ENCODE peak calls at places on chromosomes 11 and 22, in five cellular contexts. Z, M, Q, S and P are unnamed samples.

GRCh38 chr11:35275808-35276170 is 136.8 kb downstream of the CD44 start:
- DNase-seq in S (no peak), Z (no peak), M (no peak), Q (no peak), P (no peak)

GRCh38 chr22:22180738-22181514 is 63.7 kb upstream of the VPREB1 start:
- DNase-seq in Q (no peak), S (no peak), Z (no peak), M (no peak), P (no peak)

GRCh38 chr11:111977141-111978027 is 40.2 kb downstream of the DIXDC1 start:
- DNase-seq in S (no peak), Z (no peak), Q (no peak), M (no peak), P (no peak)

GRCh38 chr22:27925331-27925730 is 6.3 kb upstream of the PITPNB start:
- DNase-seq in Z (no peak), S (no peak), Q (no peak), M (no peak), P (no peak)

GRCh38 chr11:27528711-27529110 is 22.1 kb upstream of the LIN7C start:
- DNase-seq in S (no peak), Z (no peak), M (no peak), Q (no peak), P (no peak)

GRCh38 chr11:57873196-57873911 is 111.8 kb downstream of the CTNND1 start:
- DNase-seq in M (no peak), Z (peak), S (no peak), Q (no peak), P (no peak)

GRCh38 chr22:30940655-30941362 is 27.8 kb downstream of the MORC2 start:
- DNase-seq in S (no peak), M (no peak), Z (no peak), Q (no peak), P (no peak)

GRCh38 chr11:90392692-90393091 is 169.8 kb upstream of the CHORDC1 start:
- DNase-seq in Z (no peak), Q (no peak), M (no peak), S (no peak), P (no peak)

GRCh38 chr22:16914006-16914405 is 88.8 kb upstream of the XKR3 start:
- DNase-seq in M (no peak), Q (no peak), S (no peak), Z (no peak), P (no peak)

GRCh38 chr11:12680246-12680939 is 6.2 kb downstream of the TEAD1 start:
- DNase-seq in Q (peak), M (peak), S (peak), Z (peak), P (no peak)

GRCh38 chr11:90288207-90288821 is 65.5 kb upstream of the CHORDC1 start:
- DNase-seq in Z (peak), M (peak), Q (peak), S (no peak), P (peak)

GRCh38 chr11:11351042-11351586 is 1.9 kb downstream of the CSNK2A3 start:
- DNase-seq in Z (no peak), S (no peak), M (no peak), Q (no peak), P (no peak)

GRCh38 chr11:60169264-60169915 is 13.5 kb downstream of the MS4A6A start:
- DNase-seq in M (peak), Q (no peak), Z (no peak), S (no peak), P (peak)

GRCh38 chr11:114079406-114080072 is 20.0 kb downstream of the ZBTB16 start:
- DNase-seq in S (no peak), M (no peak), Q (no peak), Z (no peak), P (no peak)

GRCh38 chr22:29580200-29580810 is 608 bp downstream of the NIPSNAP1 start:
- DNase-seq in Z (no peak), Q (no peak), S (no peak), M (peak), P (no peak)

GRCh38 chr11:91694331-91694730 is 530.3 kb upstream of the FAT3 start:
- DNase-seq in Q (no peak), M (no peak), S (no peak), Z (no peak), P (no peak)

GRCh38 chr11:121645596-121645995 is 192.8 kb upstream of the SORL1-AS1 start:
- DNase-seq in S (no peak), M (no peak), Q (no peak), Z (peak), P (no peak)

GRCh38 chr11:73612601-73613137 is 14.8 kb upstream of the FAM168A start:
- DNase-seq in Q (no peak), M (no peak), Z (peak), S (no peak), P (no peak)

GRCh38 chr11:19686234-19686633 is 26.4 kb upstream of the NAV2 start:
- DNase-seq in S (no peak), M (no peak), Z (no peak), Q (no peak), P (no peak)

GRCh38 chr11:19683862-19684491 is 28.7 kb upstream of the NAV2 start:
- DNase-seq in S (no peak), Z (no peak), Q (no peak), M (no peak), P (no peak)

GRCh38 chr11:19679952-19680823 is 32.4 kb upstream of the NAV2 start:
- DNase-seq in Z (peak), M (no peak), Q (no peak), S (peak), P (peak)

GRCh38 chr11:19680824-19681368 is 31.7 kb upstream of the NAV2 start:
- DNase-seq in S (no peak), Q (no peak), M (no peak), Z (peak), P (no peak)

GRCh38 chr11:19683141-19683805 is 29.4 kb upstream of the NAV2 start:
- DNase-seq in M (no peak), Q (no peak), Z (no peak), S (no peak), P (no peak)
- TF ChIP-seq MAFK in M (no peak), Q (no peak), Z (no peak), S (no peak), P (no peak)

GRCh38 chr22:42343136-42343484 is 72.7 kb upstream of the TCF20 start:
- DNase-seq in Q (no peak), Z (no peak), S (no peak), M (no peak), P (no peak)
- TF ChIP-seq MAFK in Q (no peak), Z (no peak), S (no peak), M (no peak), P (no peak)

DNA sequence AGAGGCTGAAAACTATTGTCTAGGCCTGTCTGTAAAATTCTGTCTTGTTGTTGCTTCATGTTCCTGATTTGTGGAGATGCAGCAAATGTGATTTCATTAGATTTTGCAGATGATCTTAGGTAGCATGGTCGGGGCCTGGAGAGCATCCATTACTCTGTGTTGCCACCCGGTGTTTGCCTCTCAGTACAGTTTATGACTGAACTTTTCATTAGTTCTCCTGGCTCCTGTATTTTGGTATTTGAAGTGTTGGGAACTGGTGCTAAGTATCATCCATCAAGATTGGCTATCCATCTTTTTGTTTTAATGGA is 7.7 kb downstream of the YWHAH start:
- DNase-seq in Z (no peak), Q (no peak), M (no peak), S (no peak), P (no peak)
- TF ChIP-seq MAFK in Z (no peak), Q (no peak), M (no peak), S (no peak), P (no peak)

GRCh38 chr11:20913113-20913512 is 243.7 kb downstream of the NELL1 start:
- DNase-seq in S (no peak), M (no peak), Q (no peak), Z (no peak), P (no peak)

GRCh38 chr11:20912046-20912821 is 242.8 kb downstream of the NELL1 start:
- DNase-seq in M (no peak), S (no peak), Q (no peak), Z (no peak), P (no peak)

DNA sequence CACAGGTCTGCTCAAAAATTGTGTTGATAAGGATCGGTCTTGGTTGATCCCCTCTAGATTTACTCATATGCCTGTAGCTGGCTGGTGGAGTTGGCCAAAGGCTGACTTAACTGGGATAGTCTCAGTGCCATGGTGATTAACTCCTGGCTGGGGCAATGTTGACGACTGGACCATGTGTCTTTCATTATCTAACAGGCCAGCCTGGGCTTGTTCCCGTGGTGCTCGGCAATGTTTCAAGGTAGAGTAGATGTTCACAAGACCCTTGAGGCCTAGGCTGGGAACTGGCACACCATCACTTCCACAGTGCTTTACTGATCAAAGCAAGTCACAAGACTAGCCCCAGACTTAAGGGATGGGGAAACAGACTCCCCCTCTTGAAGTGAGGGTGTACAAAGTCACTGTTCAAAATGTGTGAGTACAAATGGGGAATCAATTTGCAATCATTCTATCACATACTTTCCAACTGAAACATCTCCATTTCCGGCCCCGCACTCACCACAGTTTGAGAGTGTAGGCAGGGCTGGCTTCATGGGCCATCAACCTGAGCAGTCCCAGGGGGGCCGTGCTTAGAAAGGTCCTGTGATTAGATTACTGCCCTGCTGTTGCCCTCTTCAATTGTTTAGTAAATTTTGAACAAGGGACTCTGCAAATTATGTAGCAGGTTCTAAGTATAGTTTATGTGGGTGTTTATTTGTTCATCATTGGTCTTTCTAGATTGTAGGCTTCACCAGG is 240.8 kb downstream of the NELL1 start:
- DNase-seq in M (no peak), Q (no peak), Z (no peak), S (no peak), P (no peak)
- TF ChIP-seq MAFK in M (no peak), Q (no peak), Z (no peak), S (no peak), P (no peak)

GRCh38 chr11:20020716-20021115 is 139.6 kb downstream of the DBX1 start:
- DNase-seq in Q (no peak), Z (no peak), S (no peak), M (no peak), P (no peak)

GRCh38 chr11:20023082-20023426 is 137.2 kb downstream of the DBX1 start:
- DNase-seq in M (no peak), Q (no peak), Z (no peak), S (no peak), P (no peak)

GRCh38 chr11:20021212-20021611 is 139.1 kb downstream of the DBX1 start:
- DNase-seq in M (peak), Z (no peak), Q (no peak), S (no peak), P (no peak)

GRCh38 chr11:20021771-20022362 is 138.4 kb downstream of the DBX1 start:
- DNase-seq in Q (no peak), Z (no peak), S (no peak), M (peak), P (peak)

GRCh38 chr11:20022363-20023081 is 137.8 kb downstream of the DBX1 start:
- DNase-seq in S (no peak), M (peak), Z (peak), Q (no peak), P (peak)
- TF ChIP-seq MAFK in S (peak), M (peak), Z (peak), Q (peak), P (no peak)

DNA sequence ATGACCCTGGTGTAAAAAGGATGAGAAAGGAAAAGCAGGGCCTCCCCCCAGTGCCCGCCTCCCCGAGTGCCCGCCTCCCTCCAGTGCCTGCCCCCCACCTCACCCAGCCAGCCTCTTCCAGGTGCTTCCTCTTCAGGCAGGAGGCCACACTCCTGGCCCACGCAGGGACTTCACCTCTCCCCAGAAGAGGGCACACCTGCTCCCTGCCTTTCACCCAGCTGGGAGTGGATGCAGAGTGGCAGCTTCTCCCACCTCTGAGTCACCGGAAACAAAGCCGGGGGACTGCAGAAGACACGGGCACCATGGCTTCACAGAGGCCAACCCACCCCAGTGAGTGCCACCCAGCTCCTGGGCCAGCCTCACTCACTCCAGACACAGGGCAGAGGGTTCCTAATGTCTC is 16.1 kb downstream of the CPT1A start:
- DNase-seq in Q (no peak), M (peak), S (no peak), Z (no peak), P (peak)
- TF ChIP-seq MAFK in Q (no peak), M (no peak), S (no peak), Z (no peak), P (no peak)

GRCh38 chr11:100928426-100928825 is 201.2 kb downstream of the PGR start:
- DNase-seq in M (no peak), Z (no peak), S (no peak), Q (no peak), P (no peak)

GRCh38 chr11:100927579-100927978 is 202.0 kb downstream of the PGR start:
- DNase-seq in Z (no peak), S (no peak), M (no peak), Q (no peak), P (no peak)

GRCh38 chr11:100932474-100933100 is 197.0 kb downstream of the PGR start:
- DNase-seq in M (peak), Z (peak), S (no peak), Q (no peak), P (peak)

GRCh38 chr11:100929377-100929776 is 200.2 kb downstream of the PGR start:
- DNase-seq in M (no peak), Z (peak), Q (no peak), S (no peak), P (no peak)

DNA sequence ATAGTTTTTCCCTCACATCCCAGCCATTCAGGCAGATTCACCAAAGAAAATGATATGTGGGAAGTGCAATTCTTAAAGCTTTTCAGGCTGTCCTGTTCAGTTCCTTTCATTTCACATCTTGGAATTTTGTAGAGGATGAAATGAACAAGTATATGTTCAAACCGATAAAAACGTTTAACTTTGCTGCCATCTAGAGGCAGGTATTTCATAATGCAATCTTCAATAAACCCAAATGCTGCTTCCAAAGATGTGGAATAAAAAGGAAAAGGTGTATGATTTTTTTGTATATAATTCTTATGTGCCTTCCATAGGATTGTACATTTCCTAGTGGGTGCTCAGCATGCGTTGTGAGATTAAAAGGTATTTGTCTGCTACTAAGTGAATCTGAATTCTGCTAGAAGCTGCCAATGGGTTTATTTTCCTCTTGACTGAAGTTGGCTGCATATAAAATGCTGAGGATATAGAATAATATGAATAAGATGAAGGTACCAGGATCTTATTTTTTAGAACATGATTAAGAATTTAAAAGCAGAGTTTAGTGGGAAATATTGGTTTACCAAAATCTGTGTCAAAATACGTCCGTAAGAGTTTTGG is 199.3 kb downstream of the PGR start:
- DNase-seq in S (no peak), Q (peak), M (peak), Z (peak), P (peak)
- TF ChIP-seq MAFK in S (no peak), Q (no peak), M (no peak), Z (no peak), P (no peak)